ENCODE peak calls at places on chromosome 22, in ten cellular contexts. B is activated CD8-positive, alpha-beta memory T cell treated with anti-CD3 and anti-CD28 coated beads, Interleukin-2, amount 50 U/mL, for 48 hours; D is nucleus accumbens; M is posterior cingulate gyrus; Y is Calu3; Q is stimulated activated CD4-positive, alpha-beta T cell treated with anti-CD3 and anti-CD28 coated beads, Interleukin-12 subunit alpha, Interleukin-12 subunit beta, amount 100 ng/mL, for 24 hours; T is GM23338; O is PC-3; Z is GM12878; A is cardiac muscle cell. V is an unnamed sample.

GRCh38 chr22:48188211-48188845 is 1425.9 kb downstream of the TBC1D22A start:
- DNase-seq in O (peak), A (no peak), D (no peak), B (peak), M (no peak), Z (no peak), Q (no peak), T (no peak), Y (no peak), V (no peak)

GRCh38 chr22:38923463-38924196 is 33.8 kb upstream of the APOBEC3A start:
- DNase-seq in Z (no peak), T (peak), D (peak), A (peak), Y (peak), M (peak), Q (no peak), O (peak), B (no peak), V (peak)

GRCh38 chr22:43948836-43949235 is 6.4 kb upstream of the SAMM50 start:
- DNase-seq in Q (no peak), D (no peak), O (no peak), B (no peak), T (no peak), A (no peak), M (no peak), Y (no peak), Z (no peak), V (no peak)

GRCh38 chr22:32800158-32800557 is 1.3 kb upstream of the TIMP3 start:
- DNase-seq in B (no peak), A (no peak), D (no peak), O (no peak), T (no peak), Y (no peak), Z (no peak), Q (no peak), M (no peak), V (no peak)

GRCh38 chr22:25774575-25775026 is 32.6 kb downstream of the MYO18B start:
- DNase-seq in Q (no peak), B (no peak), Y (peak), T (peak), D (no peak), M (no peak), Z (no peak), A (no peak), O (peak), V (no peak)

GRCh38 chr22:26672060-26672471 is 14.7 kb downstream of the MIAT start:
- DNase-seq in B (peak), O (no peak), D (no peak), Q (no peak), Z (no peak), T (no peak), M (no peak), A (no peak), Y (no peak), V (no peak)

GRCh38 chr22:42816339-42816738 is 40.7 kb downstream of the ARFGAP3 start:
- DNase-seq in M (no peak), B (no peak), A (peak), O (no peak), Y (no peak), D (no peak), Z (no peak), T (no peak), Q (no peak), V (no peak)

GRCh38 chr22:24834845-24835570 is 29.0 kb downstream of the SGSM1 start:
- DNase-seq in O (peak), T (peak), B (no peak), A (no peak), M (no peak), Q (no peak), Z (no peak), D (peak), Y (peak), V (peak)

GRCh38 chr22:37057226-37057625 is 5.7 kb downstream of the KCTD17 start:
- DNase-seq in A (no peak), Q (no peak), M (no peak), D (no peak), Y (no peak), O (no peak), T (no peak), B (no peak), Z (no peak), V (no peak)

GRCh38 chr22:26477341-26477731 is 6.2 kb downstream of the HPS4 start:
- DNase-seq in M (no peak), Z (no peak), O (no peak), T (no peak), A (no peak), B (no peak), D (no peak), Y (no peak), Q (no peak), V (no peak)

GRCh38 chr22:28094831-28095230 is 175.8 kb upstream of the PITPNB start:
- DNase-seq in A (no peak), D (no peak), Y (no peak), Q (no peak), M (no peak), B (no peak), Z (no peak), T (no peak), O (no peak), V (no peak)

GRCh38 chr22:27327981-27328721 is 473.4 kb downstream of the MN1 start:
- DNase-seq in A (no peak), M (no peak), D (no peak), Y (peak), Q (no peak), O (no peak), T (no peak), B (no peak), Z (no peak), V (no peak)

GRCh38 chr22:32541481-32541880 is 66.9 kb downstream of the FBXO7 start:
- DNase-seq in M (no peak), Z (no peak), Q (no peak), D (no peak), B (no peak), Y (no peak), T (no peak), A (no peak), O (no peak), V (no peak)

GRCh38 chr22:31891366-31892079 is 52.8 kb upstream of the YWHAH start:
- DNase-seq in M (no peak), O (no peak), Y (no peak), Q (no peak), Z (no peak), T (no peak), A (no peak), B (no peak), D (peak), V (no peak)